ENCODE peak calls at places on chromosomes 13 and 19, in five cellular contexts. J is K562, R is GM12891, G is HepG2, Y is H1. U is an unnamed sample.

GRCh38 chr19:40813182-40813581 is 14.2 kb downstream of the EGLN2 start:
- DNase-seq in J (peak; percentile 9), R (no peak), G (no peak), Y (no peak), U (no peak)

GRCh38 chr19:41521860-41522555 is 54.0 kb upstream of the CEACAM21 start:
- DNase-seq in J (no peak), R (no peak), G (no peak), Y (no peak), U (no peak)

GRCh38 chr19:33375760-33376159 is 2.3 kb downstream of the CEBPG start:
- DNase-seq in J (no peak), R (no peak), G (peak; percentile 46), Y (no peak), U (no peak)

GRCh38 chr19:10189631-10190425 is 4.9 kb downstream of the DNMT1 start:
- DNase-seq in J (no peak), R (no peak), G (no peak), Y (no peak), U (no peak)

GRCh38 chr13:111267205-111267604 is 53.2 kb upstream of the TEX29 start:
- DNase-seq in J (no peak), R (no peak), G (no peak), Y (no peak), U (no peak)

GRCh38 chr13:113448545-113448884 is 4.8 kb downstream of the ADPRHL1 start:
- DNase-seq in J (peak; percentile 11), R (no peak), G (peak; percentile 29), Y (no peak), U (no peak)

GRCh38 chr13:90552702-90553101 is 794.8 kb upstream of the MIR17HG start:
- DNase-seq in J (no peak), R (no peak), G (no peak), Y (no peak), U (no peak)

GRCh38 chr19:15532779-15533521 is 24.6 kb downstream of the CYP4F22 start:
- DNase-seq in J (peak; percentile 13), R (no peak), G (no peak), Y (no peak), U (no peak)

GRCh38 chr19:6806488-6806887 is 34.0 kb downstream of the VAV1 start:
- DNase-seq in J (peak; percentile 59), R (no peak), G (no peak), Y (no peak), U (no peak)

GRCh38 chr19:36141039-36141914 is 1.4 kb downstream of the CAPNS1 start:
- DNase-seq in J (peak; percentile 89), R (peak; percentile 84), G (peak; percentile 73), Y (peak; percentile 90), U (peak; percentile 86)

GRCh38 chr13:39877134-39877533 is 221.7 kb downstream of the COG6 start:
- DNase-seq in J (no peak), R (no peak), G (no peak), Y (no peak), U (no peak)

GRCh38 chr19:29666634-29667389 is 1.6 kb downstream of the PLEKHF1 start:
- DNase-seq in J (no peak), R (no peak), G (peak; percentile 55), Y (no peak), U (no peak)

GRCh38 chr19:37829526-37829925 is 50.1 kb upstream of the ZNF573 start:
- DNase-seq in J (no peak), R (no peak), G (no peak), Y (no peak), U (no peak)

GRCh38 chr19:14479985-14480694 is 5.0 kb upstream of the PTGER1 start:
- DNase-seq in J (peak; percentile 85), R (peak; percentile 91), G (no peak), Y (no peak), U (peak; percentile 91)

GRCh38 chr19:40466219-40467006 is at the start of gene SPTBN4:
- DNase-seq in J (no peak), R (no peak), G (no peak), Y (no peak), U (no peak)

GRCh38 chr19:36972594-36972993 is 56.5 kb downstream of the ZNF568 start:
- DNase-seq in J (no peak), R (no peak), G (no peak), Y (no peak), U (no peak)

GRCh38 chr19:12346896-12347295 is 13.5 kb upstream of the ZNF563 start:
- DNase-seq in J (no peak), R (no peak), G (peak; percentile 58), Y (no peak), U (no peak)

GRCh38 chr13:64551755-64552154 is 2678.4 kb downstream of the PCDH9 start:
- DNase-seq in J (no peak), R (no peak), G (no peak), Y (no peak), U (no peak)

GRCh38 chr13:62583466-62583865 is 1167.8 kb upstream of the PCDH20 start:
- DNase-seq in J (no peak), R (no peak), G (no peak), Y (no peak), U (no peak)

GRCh38 chr13:46149272-46150133 is 32.5 kb downstream of the LCP1 start:
- DNase-seq in J (no peak), R (no peak), G (no peak), Y (no peak), U (no peak)

GRCh38 chr19:45677351-45678230 is 9.6 kb downstream of the GIPR start:
- DNase-seq in J (peak; percentile 63), R (peak; percentile 76), G (peak; percentile 94), Y (peak; percentile 99), U (peak; percentile 86)

GRCh38 chr19:40322951-40323615 is 25.1 kb downstream of the C19orf47 start:
- DNase-seq in J (no peak), R (no peak), G (no peak), Y (no peak), U (no peak)

GRCh38 chr19:39264306-39265290 is 3.6 kb upstream of the IFNL2 start:
- DNase-seq in J (no peak), R (no peak), G (no peak), Y (no peak), U (no peak)

GRCh38 chr13:111429064-111429558 is 108.7 kb downstream of the TEX29 start:
- DNase-seq in J (peak; percentile 41), R (peak; percentile 45), G (peak; percentile 49), Y (no peak), U (no peak)

DNA sequence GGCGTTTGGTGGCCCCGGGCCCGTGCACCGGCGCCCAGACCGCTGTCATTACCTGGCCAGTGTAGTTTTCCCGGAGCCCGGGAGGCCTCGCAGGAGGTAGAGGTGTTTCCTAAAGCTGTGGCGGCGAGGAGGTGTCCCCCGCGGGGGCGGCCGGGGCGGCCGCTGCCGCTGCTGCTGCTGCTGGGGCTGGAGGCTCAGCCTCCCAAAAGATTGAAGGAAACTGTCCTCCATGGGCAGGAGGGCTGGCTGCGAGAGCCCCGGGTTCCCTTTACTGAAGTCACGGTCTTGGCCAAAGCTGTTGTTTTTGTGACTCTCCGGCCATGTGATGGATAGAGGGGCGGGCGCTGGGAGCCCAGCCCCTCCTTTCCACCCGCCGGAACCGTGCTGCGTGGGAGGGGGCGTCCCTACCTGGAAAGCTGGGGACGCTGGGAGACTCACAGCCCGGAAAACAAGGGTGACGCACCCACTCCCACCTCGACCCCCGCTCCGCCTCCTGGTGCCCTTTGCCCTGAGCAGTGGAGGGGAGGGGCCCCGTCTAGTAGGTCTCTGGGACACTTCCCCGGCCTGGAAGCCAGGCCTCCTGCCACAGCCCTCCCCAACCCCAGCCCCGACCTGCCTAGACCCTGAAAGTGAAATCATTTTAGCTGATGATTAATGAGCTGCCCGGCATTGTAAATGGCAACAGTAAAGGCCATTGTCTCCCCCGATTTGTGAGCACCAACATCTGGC is at the start of gene N4BP2L1:
- DNase-seq in J (no peak), R (peak; percentile 50), G (peak; percentile 96), Y (no peak), U (peak; percentile 56)
- TF ChIP-seq POLR2A in J (no peak), R (peak; percentile 83), G (peak; percentile 69), Y (no peak), U (peak; percentile 86)

DNA sequence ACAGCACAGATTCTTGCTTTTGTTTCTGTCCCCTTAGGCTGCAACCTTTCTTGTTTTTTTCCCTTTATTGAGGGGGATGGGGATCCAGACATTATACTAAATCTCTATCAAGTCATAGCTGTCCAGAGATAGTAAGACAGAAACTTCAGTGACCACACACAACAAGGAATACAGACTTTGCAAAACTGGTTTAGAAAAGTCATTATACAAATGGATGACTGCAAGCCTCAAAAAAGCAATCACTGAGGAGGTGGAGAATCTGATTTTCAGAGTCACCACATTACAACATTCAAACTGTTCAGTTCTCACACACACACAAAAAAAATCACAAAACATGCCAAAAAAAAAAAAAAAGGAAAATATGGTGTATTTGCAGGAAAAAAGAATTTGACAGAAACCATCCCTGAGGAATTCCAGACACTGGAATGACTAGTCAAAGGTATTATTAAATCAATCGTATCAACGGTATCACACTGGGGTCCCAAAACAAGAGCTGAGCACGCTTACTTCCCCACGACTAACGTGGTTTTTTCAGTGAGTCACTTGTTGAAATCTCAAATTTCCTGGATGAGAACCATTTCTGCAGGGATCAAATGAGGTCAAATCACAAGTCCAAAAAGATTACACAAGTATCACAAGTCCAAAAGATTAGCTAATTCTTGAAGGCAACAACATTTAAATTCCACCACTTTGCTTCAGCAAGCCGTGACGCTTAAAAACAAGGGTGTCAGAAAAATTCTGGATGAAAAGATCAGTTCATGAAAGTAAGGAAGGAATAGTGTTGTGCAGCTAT is 41.2 kb downstream of the USP12 start:
- DNase-seq in J (no peak), R (no peak), G (no peak), Y (no peak), U (no peak)
- TF ChIP-seq TAF1 in J (no peak), R (no peak), G (no peak), Y (no peak), U (no peak)

DNA sequence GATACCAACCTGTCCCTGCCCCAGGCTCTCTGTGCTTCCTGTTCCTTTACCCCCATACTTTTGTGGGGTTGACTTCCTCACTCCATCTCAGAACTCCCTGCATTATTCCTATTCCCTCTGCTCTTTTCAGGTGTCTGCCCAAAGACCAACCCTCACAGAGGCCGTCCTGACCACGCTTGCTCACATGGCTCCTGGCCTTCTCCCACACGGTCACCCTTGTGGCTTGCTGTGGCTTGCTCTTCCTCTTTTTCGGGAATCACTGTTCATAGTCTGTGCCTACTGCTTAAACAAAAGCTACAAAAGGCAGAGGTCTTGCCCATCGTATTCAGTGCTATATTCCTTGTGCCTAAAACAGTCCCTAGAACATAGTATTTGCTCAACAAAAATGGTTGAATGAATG is 25.2 kb upstream of the ARGLU1 start:
- DNase-seq in J (no peak), R (no peak), G (no peak), Y (no peak), U (no peak)
- TF ChIP-seq POLR2AphosphoS5 in J (no peak), R (no peak), G (no peak), Y (no peak), U (no peak)

DNA sequence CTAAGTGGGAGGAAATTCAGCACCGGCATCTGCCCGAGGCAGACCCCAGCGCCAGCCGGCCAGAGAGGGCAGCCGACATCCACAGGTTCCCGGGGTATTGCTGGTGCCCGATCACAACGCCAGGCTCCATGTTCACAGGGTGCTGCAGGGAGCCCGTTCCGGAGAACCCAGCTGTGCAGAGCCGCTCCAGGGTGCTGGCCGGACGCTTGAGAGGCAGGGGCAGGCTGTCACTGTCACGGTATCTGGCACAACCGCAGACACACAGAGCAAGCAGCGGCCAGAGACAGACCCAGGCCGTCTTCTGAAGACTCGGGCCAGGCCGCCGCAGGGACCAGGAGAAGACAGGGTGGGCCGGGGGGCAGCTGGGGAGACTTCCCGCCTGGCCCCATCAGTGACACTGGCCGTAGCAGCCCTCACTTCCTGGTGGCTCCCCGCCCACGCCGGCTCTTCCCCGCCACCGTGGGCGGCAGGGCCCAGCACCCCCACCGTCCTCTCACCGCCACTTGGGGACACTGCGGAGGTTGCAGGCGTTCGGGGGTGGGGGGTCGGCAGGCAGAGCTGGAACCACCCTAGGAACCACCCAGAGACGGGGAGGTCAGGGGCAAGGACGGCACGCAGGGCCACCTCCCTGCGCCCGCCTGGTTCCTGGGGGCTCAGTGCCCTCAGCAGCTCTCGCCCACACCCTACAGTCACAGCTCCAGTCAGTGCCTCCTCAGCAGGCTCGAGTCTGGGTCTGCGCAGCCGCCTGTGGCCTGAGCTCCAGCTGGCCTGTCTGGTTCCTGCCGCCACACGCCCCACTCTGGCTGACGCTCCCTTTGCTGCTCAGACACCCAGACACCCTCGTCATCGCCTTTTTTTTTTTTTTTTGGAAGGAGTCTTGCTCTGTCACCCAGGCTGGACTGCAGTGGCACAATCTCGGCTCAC is 3.8 kb downstream of the RNF126 start:
- DNase-seq in J (peak; percentile 53), R (no peak), G (no peak), Y (no peak), U (no peak)
- TF ChIP-seq POLR2A in J (no peak), R (no peak), G (peak; percentile 14), Y (no peak), U (no peak)

U was measured in GM12892.